ENCODE peak calls at places on chromosomes 1 and 21, in eight cellular contexts. J is bronchial epithelial cell, R is BE2C, W is pancreas, I is kidney, C is AG04450, T is SK-N-SH, O is A549. Z is an unnamed sample.

GRCh38 chr1:47433037-47433421 is 4.8 kb upstream of the FOXD2 start:
- DNase-seq in J (no peak), R (no peak), C (no peak), I (no peak), T (no peak), O (no peak), W (no peak), Z (no peak)

GRCh38 chr1:223466156-223466555 is 72.9 kb downstream of the CCDC185 start:
- DNase-seq in I (no peak), W (no peak), O (no peak), R (no peak), T (no peak), J (no peak), C (no peak), Z (no peak)

GRCh38 chr21:36171741-36172331 is 15.2 kb downstream of the DOP1B start:
- DNase-seq in W (no peak), J (no peak), O (no peak), R (no peak), C (no peak), I (no peak), T (no peak), Z (no peak)

GRCh38 chr1:48039088-48040049 is 42.2 kb upstream of the TRABD2B start:
- DNase-seq in W (no peak), C (no peak), R (no peak), O (no peak), I (no peak), T (no peak), J (peak; percentile 34), Z (no peak)

GRCh38 chr1:220879090-220879508 is at the start of gene HLX:
- DNase-seq in C (peak; percentile 79), I (peak; percentile 94), R (peak; percentile 93), J (peak; percentile 16), O (peak; percentile 98), W (peak; percentile 72), T (peak; percentile 97), Z (no peak)

GRCh38 chr1:246617156-246617555 is 50.9 kb downstream of the CNST start:
- DNase-seq in O (no peak), R (no peak), T (no peak), J (peak; percentile 44), I (no peak), C (no peak), W (no peak), Z (peak; percentile 25)

GRCh38 chr1:172764378-172764777 is 105.5 kb downstream of the FASLG start:
- DNase-seq in R (peak; percentile 24), W (peak; percentile 24), O (no peak), I (peak; percentile 53), C (no peak), T (no peak), J (no peak), Z (no peak)

GRCh38 chr1:177857285-177857684 is 112.6 kb downstream of the SEC16B start:
- DNase-seq in T (no peak), I (no peak), J (no peak), W (no peak), R (no peak), C (no peak), O (no peak), Z (no peak)

GRCh38 chr1:82565546-82565945 is 764.8 kb downstream of the ADGRL2 start:
- DNase-seq in I (no peak), W (no peak), C (no peak), T (no peak), R (no peak), J (peak; percentile 86), O (no peak), Z (no peak)

GRCh38 chr1:149916193-149916926 is 1.3 kb downstream of the SV2A start:
- DNase-seq in I (no peak), T (no peak), O (no peak), C (no peak), J (no peak), W (no peak), R (no peak), Z (no peak)

GRCh38 chr1:34131396-34132160 is 33.5 kb downstream of the CSMD2 start:
- DNase-seq in J (no peak), W (no peak), O (no peak), I (no peak), T (no peak), C (no peak), R (no peak), Z (no peak)

GRCh38 chr1:198271467-198271866 is 114.7 kb downstream of the NEK7 start:
- DNase-seq in W (no peak), I (no peak), C (no peak), O (no peak), R (no peak), T (no peak), J (no peak), Z (no peak)

GRCh38 chr1:208086116-208086515 is 158.1 kb downstream of the PLXNA2 start:
- DNase-seq in O (no peak), J (peak; percentile 94), W (no peak), T (no peak), I (no peak), C (no peak), R (no peak), Z (no peak)
- H3K4me3 ChIP-seq in O (no peak overlapping the region), J (no peak overlapping the region), W (no peak overlapping the region), T (no peak overlapping the region), I (no peak overlapping the region), C (no peak overlapping the region), R (no peak overlapping the region), Z (no peak overlapping the region)

GRCh38 chr1:16010837-16011236 is 6.8 kb downstream of the SRARP start:
- DNase-seq in O (no peak), C (no peak), I (no peak), J (no peak), R (no peak), W (no peak), T (no peak), Z (no peak)

GRCh38 chr1:16009678-16010077 is 5.6 kb downstream of the SRARP start:
- DNase-seq in T (no peak), W (no peak), R (no peak), J (no peak), O (no peak), C (no peak), I (no peak), Z (no peak)

GRCh38 chr1:16006552-16007485 is 2.8 kb downstream of the SRARP start:
- DNase-seq in T (no peak), J (peak; percentile 79), O (no peak), C (no peak), I (peak; percentile 62), R (no peak), W (no peak), Z (no peak)

GRCh38 chr1:16007671-16008341 is 3.8 kb downstream of the SRARP start:
- DNase-seq in C (no peak), T (no peak), R (no peak), I (peak; percentile 4), W (no peak), J (no peak), O (no peak), Z (no peak)

GRCh38 chr1:16009030-16009460 is 5.0 kb downstream of the SRARP start:
- DNase-seq in O (peak; percentile 49), C (no peak), I (peak; percentile 89), J (peak; percentile 54), W (peak; percentile 85), T (peak; percentile 91), R (peak; percentile 77), Z (no peak)
- TF ChIP-seq CTCF in O (peak; percentile 84), C (peak; percentile 95), I (peak; percentile 98), J (peak; percentile 96), W (peak; percentile 95), T (peak; percentile 97), R (peak; percentile 82), Z (peak; percentile 75)

GRCh38 chr1:21291964-21292363 is 1.7 kb upstream of the ECE1 start:
- DNase-seq in I (no peak), C (no peak), T (no peak), O (no peak), R (no peak), W (no peak), J (no peak), Z (no peak)

GRCh38 chr1:21289700-21290545 is at the start of gene ECE1:
- DNase-seq in J (no peak), O (peak; percentile 52), R (no peak), W (peak; percentile 66), C (no peak), I (peak; percentile 84), T (peak; percentile 94), Z (no peak)

GRCh38 chr1:21292503-21292990 is 2.3 kb upstream of the ECE1 start:
- DNase-seq in W (no peak), I (no peak), J (no peak), O (no peak), R (no peak), T (no peak), C (no peak), Z (no peak)

GRCh38 chr1:21290546-21290944 is 282 bp upstream of the ECE1 start:
- DNase-seq in I (no peak), J (no peak), T (no peak), O (peak; percentile 43), R (no peak), W (no peak), C (no peak), Z (no peak)

GRCh38 chr1:21291184-21291583 is 921 bp upstream of the ECE1 start:
- DNase-seq in I (no peak), R (no peak), T (no peak), W (no peak), C (no peak), J (no peak), O (no peak), Z (no peak)
- H3K4me3 ChIP-seq in I (no peak overlapping the region), R (no peak overlapping the region), T (peak overlapping the region; percentile 71), W (no peak overlapping the region), C (no peak overlapping the region), J (no peak overlapping the region), O (peak overlapping the region; percentile 63), Z (no peak overlapping the region)

DNA sequence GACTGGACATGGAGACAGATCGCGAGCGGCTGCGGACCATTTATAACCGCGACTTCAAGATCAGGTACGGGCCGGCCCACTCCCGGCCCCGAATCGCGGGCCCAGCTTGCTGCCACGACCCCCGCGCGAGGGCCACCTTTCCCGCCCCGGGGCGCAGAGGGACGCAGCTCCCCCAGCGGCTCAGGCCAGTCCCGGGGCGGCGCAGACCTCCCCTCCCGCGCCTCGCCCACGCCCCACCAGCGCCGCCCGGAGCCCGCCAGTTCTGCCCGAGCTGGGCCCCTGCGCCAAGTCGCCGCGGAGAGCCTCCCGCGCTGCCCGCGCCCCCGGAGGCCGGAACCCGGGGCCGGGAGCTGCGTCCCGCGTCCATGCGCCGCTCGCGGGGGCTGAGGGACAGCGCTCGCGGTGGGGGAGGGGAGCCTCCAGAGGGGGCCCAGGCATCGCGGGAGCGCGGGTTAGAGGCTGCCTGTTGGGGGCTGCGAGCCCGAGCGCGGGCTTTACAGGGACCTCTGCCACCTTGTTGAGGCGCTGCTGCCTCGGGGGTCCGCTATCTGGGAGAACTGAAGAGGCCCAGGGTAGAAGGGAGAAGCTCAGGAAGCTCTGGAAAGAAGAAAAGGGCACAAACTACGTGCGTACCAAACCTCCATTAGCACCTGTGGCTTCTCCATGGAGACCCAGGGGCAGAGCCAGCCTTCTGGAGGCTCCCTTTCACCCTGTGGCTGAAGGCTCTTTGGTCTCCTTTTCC is 698 bp downstream of the MOV10 start:
- DNase-seq in R (peak; percentile 72), C (no peak), J (no peak), T (peak; percentile 85), O (peak; percentile 17), W (peak; percentile 61), I (peak; percentile 90), Z (no peak)
- TF ChIP-seq CTCF in R (no peak), C (peak; percentile 5), J (peak; percentile 1), T (peak; percentile 16), O (peak; percentile 17), W (no peak), I (no peak), Z (peak; percentile 38)